ENCODE peak calls at places on chromosomes 11 and 22, in eight cellular contexts. T is activated T-helper 1 cell treated with anti-CD3 and anti-CD28 coated beads, Interleukin-2, amount 50 U/mL, for 16 hours; B is stimulated activated CD4-positive, alpha-beta T cell treated with anti-CD3 and anti-CD28 coated beads, TNF-alpha, amount 100 ng/mL, for 4 hours; C is Kasumi-1; S is pulmonary artery endothelial cell; K is NCI-H1092; W is posterior cingulate gyrus; V is GDM1. R is an unnamed sample.

GRCh38 chr11:76742912-76743311 is 40.2 kb upstream of the TSKU start:
- DNase-seq in C (no peak), B (no peak), T (no peak), K (no peak), W (no peak), V (no peak), S (no peak), R (no peak)

GRCh38 chr11:2089536-2090165 is 49.5 kb downstream of the IGF2 start:
- DNase-seq in V (no peak), B (no peak), W (no peak), K (no peak), T (no peak), S (no peak), C (no peak), R (no peak)

GRCh38 chr11:107177106-107177477 is 158.8 kb upstream of the GUCY1A2 start:
- DNase-seq in C (no peak), B (no peak), W (no peak), V (no peak), T (no peak), S (no peak), K (no peak), R (no peak)

GRCh38 chr22:44098021-44098739 is 74.1 kb downstream of the PARVB start:
- DNase-seq in T (no peak), K (no peak), B (no peak), C (no peak), W (peak), S (no peak), V (no peak), R (no peak)

GRCh38 chr11:64121637-64122410 is 44.1 kb downstream of the MACROD1 start:
- DNase-seq in K (no peak), W (no peak), C (no peak), B (no peak), T (no peak), S (no peak), V (no peak), R (no peak)

GRCh38 chr11:47376543-47377371 is 1.6 kb downstream of the SPI1 start:
- DNase-seq in T (no peak), B (no peak), V (no peak), W (no peak), K (no peak), S (no peak), C (peak), R (no peak)

GRCh38 chr11:44507896-44508440 is 57.5 kb upstream of the CD82 start:
- DNase-seq in C (no peak), W (no peak), V (no peak), S (no peak), T (no peak), B (no peak), K (no peak), R (no peak)

GRCh38 chr11:117878314-117878938 is 2.0 kb upstream of the FXYD6 start:
- DNase-seq in V (no peak), B (no peak), C (no peak), T (no peak), K (no peak), W (no peak), S (no peak), R (no peak)

GRCh38 chr22:41256898-41257260 is 16.1 kb upstream of the CHADL start:
- DNase-seq in V (no peak), T (no peak), K (no peak), S (peak), W (no peak), B (no peak), C (no peak), R (no peak)

GRCh38 chr22:50086526-50086925 is 1.3 kb upstream of the MLC1 start:
- DNase-seq in T (no peak), C (no peak), K (no peak), V (no peak), S (no peak), W (no peak), B (no peak), R (no peak)

GRCh38 chr11:24747275-24748251 is 250.7 kb downstream of the LUZP2 start:
- DNase-seq in B (no peak), W (no peak), K (no peak), C (no peak), S (no peak), T (no peak), V (no peak), R (no peak)

GRCh38 chr11:126345759-126346585 is 9.5 kb upstream of the ST3GAL4 start:
- DNase-seq in C (peak), V (peak), B (no peak), K (no peak), S (peak), W (no peak), T (no peak), R (no peak)

GRCh38 chr11:34614334-34615113 is 6.4 kb upstream of the EHF start:
- DNase-seq in T (no peak), W (no peak), C (peak), S (no peak), B (no peak), V (no peak), K (no peak), R (no peak)

GRCh38 chr11:72263363-72263762 is 19.4 kb upstream of the PHOX2A start:
- DNase-seq in B (no peak), T (no peak), C (no peak), K (no peak), W (no peak), S (no peak), V (no peak), R (no peak)

GRCh38 chr11:862028-862703 is 19.5 kb downstream of the TSPAN4 start:
- DNase-seq in C (no peak), K (no peak), V (no peak), B (no peak), T (no peak), S (no peak), W (no peak), R (no peak)

GRCh38 chr22:49143812-49144211 is 683.9 kb downstream of the BRD1 start:
- DNase-seq in K (no peak), T (no peak), B (no peak), W (no peak), V (no peak), C (no peak), S (no peak), R (no peak)

GRCh38 chr11:107624983-107625779 is 34.2 kb downstream of the ELMOD1 start:
- DNase-seq in C (no peak), S (no peak), T (no peak), V (no peak), W (no peak), B (no peak), K (no peak), R (no peak)

GRCh38 chr11:3195251-3196160 is 23.1 kb downstream of the MRGPRG start:
- DNase-seq in V (no peak), T (no peak), S (no peak), W (no peak), B (no peak), C (no peak), K (no peak), R (no peak)

GRCh38 chr22:50221410-50222300 is 20.8 kb downstream of the SELENOO start:
- DNase-seq in V (no peak), B (no peak), S (no peak), K (no peak), W (no peak), C (no peak), T (no peak), R (no peak)

GRCh38 chr11:77200869-77201268 is 72.8 kb downstream of the MYO7A start:
- DNase-seq in T (no peak), W (no peak), V (no peak), S (no peak), K (no peak), B (no peak), C (no peak), R (no peak)

GRCh38 chr11:95442531-95443050 is 211.6 kb upstream of the SESN3 start:
- DNase-seq in V (no peak), W (no peak), K (no peak), T (no peak), B (no peak), C (no peak), S (no peak), R (no peak)

GRCh38 chr11:31254411-31254810 is 115.1 kb downstream of the DCDC1 start:
- DNase-seq in V (no peak), K (no peak), T (no peak), C (no peak), B (no peak), S (no peak), W (no peak), R (no peak)

GRCh38 chr11:68256331-68256741 is 15.4 kb downstream of the C11orf24 start:
- DNase-seq in T (no peak), V (no peak), B (no peak), C (no peak), S (no peak), W (no peak), K (no peak), R (no peak)

GRCh38 chr11:83166193-83166866 is 9.4 kb downstream of the PCF11 start:
- DNase-seq in S (no peak), C (no peak), B (no peak), W (no peak), K (no peak), T (no peak), V (no peak), R (no peak)

GRCh38 chr11:19880088-19880345 is 167.4 kb downstream of the NAV2 start:
- DNase-seq in B (no peak), V (no peak), C (no peak), S (no peak), T (no peak), W (no peak), K (peak), R (no peak)

GRCh38 chr11:126060651-126061220 is 1.9 kb downstream of the CDON start:
- DNase-seq in T (no peak), S (no peak), C (no peak), W (no peak), K (no peak), V (no peak), B (no peak), R (no peak)

GRCh38 chr22:36201630-36202312 is at the start of gene APOL4:
- DNase-seq in B (no peak), T (no peak), K (peak), W (peak), C (no peak), V (no peak), S (no peak), R (no peak)

GRCh38 chr11:19073454-19074415 is 13.2 kb upstream of the MRGPRX2 start:
- DNase-seq in K (peak), S (no peak), C (no peak), T (no peak), B (no peak), W (no peak), V (no peak), R (no peak)

GRCh38 chr11:31529701-31530100 is 20.1 kb downstream of the ELP4 start:
- DNase-seq in V (no peak), T (no peak), C (no peak), W (no peak), S (no peak), B (no peak), K (no peak), R (no peak)

GRCh38 chr11:2567026-2567671 is 122.3 kb downstream of the KCNQ1 start:
- DNase-seq in B (no peak), K (no peak), C (no peak), V (no peak), T (no peak), W (no peak), S (no peak), R (no peak)

GRCh38 chr11:15935370-15935769 is 421.0 kb downstream of the SOX6 start:
- DNase-seq in B (no peak), S (no peak), W (no peak), K (no peak), C (no peak), T (no peak), V (no peak), R (no peak)

GRCh38 chr22:39814899-39815298 is 78.7 kb downstream of the ENTHD1 start:
- DNase-seq in W (no peak), S (no peak), T (no peak), C (no peak), B (no peak), V (no peak), K (no peak), R (no peak)

GRCh38 chr22:24367841-24368240 is 59.6 kb upstream of the ADORA2A start:
- DNase-seq in T (no peak), V (no peak), S (no peak), W (no peak), B (no peak), K (no peak), C (no peak), R (no peak)

GRCh38 chr11:56637500-56637899 is 4.7 kb downstream of the OR5AP2 start:
- DNase-seq in K (no peak), T (no peak), S (no peak), W (no peak), V (no peak), C (no peak), B (no peak), R (no peak)